ENCODE peak calls at places on chromosomes 6 and 20, in four cellular contexts. P, K, V and B are unnamed samples.
A peak's percentile ranks its signal among the peaks of the same experiment; 100 is the strongest.

GRCh38 chr6:151502499-151502898 is 8.7 kb downstream of the CCDC170 start:
- DNase-seq in V (no peak), P (no peak), K (no peak), B (no peak)

GRCh38 chr6:15246217-15247211 is 645 bp downstream of the JARID2 start:
- DNase-seq in P (no peak), V (peak; percentile 32), K (no peak), B (no peak)

GRCh38 chr20:63399596-63400375 is 38.6 kb upstream of the CHRNA4 start:
- DNase-seq in V (no peak), K (no peak), P (no peak), B (no peak)

GRCh38 chr20:44785768-44786167 is 24.6 kb downstream of the RIMS4 start:
- DNase-seq in P (peak; percentile 68), K (no peak), V (no peak), B (no peak)

GRCh38 chr20:40753472-40753871 is 64.4 kb upstream of the MAFB start:
- DNase-seq in P (no peak), V (peak; percentile 27), K (no peak), B (no peak)

GRCh38 chr20:57768519-57768918 is 58.7 kb upstream of the PMEPA1 start:
- DNase-seq in P (no peak), K (no peak), V (no peak), B (no peak)

GRCh38 chr20:49381558-49382493 is 100.6 kb downstream of the KCNB1 start:
- DNase-seq in K (peak; percentile 88), V (peak; percentile 94), P (peak; percentile 79), B (no peak)

GRCh38 chr20:63682384-63683139 is 13.9 kb upstream of the TNFRSF6B start:
- DNase-seq in P (no peak), V (peak; percentile 92), K (no peak), B (no peak)

GRCh38 chr6:72348926-72349325 is 272.9 kb upstream of the KCNQ5 start:
- DNase-seq in V (peak; percentile 22), K (no peak), P (no peak), B (no peak)

GRCh38 chr6:77561768-77562314 is 91.0 kb upstream of the MEI4 start:
- DNase-seq in K (no peak), P (no peak), V (peak; percentile 9), B (peak; percentile 37)

GRCh38 chr20:33896509-33896908 is 85.4 kb downstream of the CHMP4B start:
- DNase-seq in V (peak; percentile 76), P (peak; percentile 69), K (peak; percentile 9), B (no peak)

GRCh38 chr20:44153636-44154043 is 33.3 kb downstream of the JPH2 start:
- DNase-seq in P (no peak), V (no peak), K (no peak), B (no peak)

GRCh38 chr20:61538481-61539265 is 286.6 kb downstream of the CDH4 start:
- DNase-seq in V (no peak), P (no peak), K (no peak), B (no peak)

GRCh38 chr20:54650201-54650722 is 174.9 kb downstream of the DOK5 start:
- DNase-seq in V (peak; percentile 0), P (no peak), K (no peak), B (no peak)

GRCh38 chr20:59820204-59821041 is 113.0 kb downstream of the SYCP2 start:
- DNase-seq in K (no peak), V (no peak), P (peak; percentile 16), B (peak; percentile 9)

GRCh38 chr20:19688031-19688806 is 69.8 kb upstream of the RIN2 start:
- DNase-seq in K (peak; percentile 21), P (peak; percentile 76), V (peak; percentile 94), B (peak; percentile 14)

GRCh38 chr20:19003759-19004336 is 190.3 kb downstream of the SCP2D1 start:
- DNase-seq in K (no peak), V (no peak), P (no peak), B (no peak)

GRCh38 chr6:158143700-158144099 is 24.4 kb downstream of the SERAC1 start:
- DNase-seq in K (no peak), P (no peak), V (peak; percentile 56), B (peak; percentile 11)

GRCh38 chr6:145277358-145278097 is 457.8 kb downstream of the EPM2A start:
- DNase-seq in P (no peak), K (no peak), V (no peak), B (no peak)

GRCh38 chr20:11952621-11953020 is 34.9 kb downstream of the BTBD3 start:
- DNase-seq in P (no peak), K (no peak), V (no peak), B (no peak)

GRCh38 chr20:11020712-11021111 is 346.9 kb upstream of the JAG1 start:
- DNase-seq in V (no peak), K (no peak), P (no peak), B (no peak)

GRCh38 chr20:14720251-14720650 is 382.8 kb upstream of the FLRT3 start:
- DNase-seq in K (no peak), P (no peak), V (no peak), B (no peak)

GRCh38 chr20:32019156-32019510 is 8.9 kb downstream of the CCM2L start:
- DNase-seq in P (no peak), V (no peak), K (no peak), B (no peak)

GRCh38 chr6:159572344-159573120 is 120.5 kb downstream of the SOD2 start:
- DNase-seq in V (no peak), K (no peak), P (no peak), B (no peak)

GRCh38 chr6:143805832-143806281 is 37.3 kb upstream of the LTV1 start:
- DNase-seq in K (no peak), V (peak; percentile 67), P (no peak), B (no peak)

GRCh38 chr6:34152042-34152524 is 6.2 kb upstream of the GRM4 start:
- DNase-seq in K (no peak), P (no peak), V (no peak), B (no peak)

GRCh38 chr6:29757701-29758293 is 34.6 kb downstream of the HLA-F start:
- DNase-seq in K (no peak), P (no peak), V (no peak), B (no peak)

GRCh38 chr6:142802124-142802523 is 142.9 kb downstream of the HIVEP2 start:
- DNase-seq in K (no peak), V (peak; percentile 99), P (no peak), B (peak; percentile 56)

GRCh38 chr6:119174879-119175817 is 96.7 kb upstream of the FAM184A start:
- DNase-seq in V (peak; percentile 39), K (no peak), P (no peak), B (no peak)

GRCh38 chr20:61118429-61119224 is 133.4 kb upstream of the CDH4 start:
- DNase-seq in K (no peak), V (no peak), P (no peak), B (no peak)

GRCh38 chr20:45254867-45255266 is 503 bp upstream of the SLPI start:
- DNase-seq in P (no peak), K (no peak), V (peak; percentile 91), B (peak; percentile 39)

GRCh38 chr6:55998586-55998985 is 123.2 kb upstream of the BMP5 start:
- DNase-seq in V (no peak), K (no peak), P (no peak), B (no peak)

GRCh38 chr6:144744720-144745119 is 459.6 kb downstream of the UTRN start:
- DNase-seq in K (no peak), V (no peak), P (no peak), B (no peak)

GRCh38 chr20:1019344-1019743 is 17.2 kb upstream of the RSPO4 start:
- DNase-seq in P (no peak), V (no peak), K (no peak), B (no peak)

GRCh38 chr20:35838213-35838612 is 66.4 kb downstream of the PHF20 start:
- DNase-seq in P (no peak), K (no peak), V (no peak), B (no peak)
- TF ChIP-seq CTCF in P (no peak), K (no peak), V (no peak), B (no peak)

GRCh38 chr6:28586273-28586672 is 60.6 kb downstream of the GPX5 start:
- DNase-seq in V (no peak), P (peak; percentile 52), K (no peak), B (no peak)
- H3K4me3 ChIP-seq in V (no peak overlapping the region), P (peak overlapping the region; percentile 39), K (peak overlapping the region; percentile 47), B (peak overlapping the region; percentile 55)

GRCh38 chr6:84344005-84344404 is 116.6 kb upstream of the CEP162 start:
- DNase-seq in K (no peak), P (no peak), V (no peak), B (no peak)
- TF ChIP-seq CTCF in K (no peak), P (no peak), V (no peak), B (no peak)

DNA sequence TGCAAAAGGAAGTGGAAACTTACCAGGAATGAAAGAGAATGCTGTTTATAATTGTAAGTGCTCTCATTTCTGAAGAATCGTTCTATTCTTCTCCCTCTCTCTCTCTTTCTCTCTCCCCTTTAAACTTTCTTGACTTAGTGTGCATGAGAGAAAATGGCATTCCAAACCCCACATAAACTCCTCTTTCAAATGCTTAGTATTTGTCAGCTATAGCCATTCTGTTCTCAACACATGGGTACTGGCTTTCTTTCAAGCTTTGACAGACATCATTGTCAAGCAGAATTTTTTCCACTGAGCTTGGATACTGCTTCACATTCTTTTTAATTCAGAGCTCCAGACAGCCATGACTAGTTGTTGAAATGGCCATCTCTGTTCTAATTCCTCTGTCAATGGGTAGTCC is 51.1 kb upstream of the PREP start:
- DNase-seq in P (no peak), V (no peak), K (no peak), B (no peak)
- H3K4me3 ChIP-seq in P (no peak overlapping the region), V (no peak overlapping the region), K (no peak overlapping the region), B (peak overlapping the region; percentile 41)

DNA sequence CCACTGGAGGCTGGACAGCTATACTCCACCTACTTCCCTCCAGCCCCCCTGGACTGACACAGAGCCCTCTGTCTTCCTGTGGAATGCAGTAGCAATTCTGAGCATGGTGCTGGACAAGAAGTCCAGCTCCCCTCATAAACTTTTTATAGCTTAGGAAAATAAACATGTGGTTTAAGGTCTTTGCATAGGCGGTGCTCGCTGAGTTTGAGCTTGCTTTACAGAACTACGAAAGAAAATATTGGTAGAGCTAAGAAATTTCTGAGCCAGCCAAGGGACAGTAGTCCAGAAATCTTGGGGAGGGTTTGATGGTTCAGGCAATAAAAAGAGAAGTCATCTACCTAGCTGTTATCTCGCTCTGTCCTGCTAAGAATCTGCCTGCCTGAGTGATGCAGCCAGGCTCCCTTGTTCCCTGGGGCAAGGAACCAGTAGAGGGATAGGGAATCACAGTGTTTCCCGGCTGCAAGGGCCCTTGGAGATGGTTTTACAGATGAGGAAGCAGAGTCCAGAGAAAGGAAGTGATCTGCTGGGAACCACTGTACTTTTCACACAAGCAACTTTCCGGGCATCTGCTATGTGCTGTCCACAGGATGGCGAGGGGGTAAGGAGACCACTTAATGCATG is 343.4 kb downstream of the CDC5L start:
- DNase-seq in V (peak; percentile 87), K (no peak), P (no peak), B (no peak)
- TF ChIP-seq CTCF in V (peak; percentile 5), K (no peak), P (no peak), B (no peak)